ENCODE peak calls at places on chromosome 4, in ten cellular contexts. One of them, this sample, is unnamed.
A peak's percentile ranks its signal among the peaks of the same experiment; 100 is the strongest.

GRCh38 chr4:147916351-147916750 is 184.5 kb downstream of the ARHGAP10 start:
- DNase-seq in WTC11: no peak
- DNase-seq in MM.1S: no peak
- DNase-seq in MCF 10A: peak; percentile 61
- DNase-seq in HepG2: no peak
- DNase-seq in upper lobe of right lung: no peak
- DNase-seq in fibroblast of mammary gland: no peak
- DNase-seq in suprapubic skin: no peak
- DNase-seq in glutamatergic neuron: no peak
- DNase-seq in stomach: no peak
- DNase-seq in this sample: no peak

GRCh38 chr4:166972071-166972470 is 262.2 kb downstream of the SPOCK3 start:
- DNase-seq in WTC11: no peak
- DNase-seq in MM.1S: no peak
- DNase-seq in MCF 10A: peak; percentile 54
- DNase-seq in HepG2: no peak
- DNase-seq in upper lobe of right lung: no peak
- DNase-seq in fibroblast of mammary gland: peak; percentile 51
- DNase-seq in suprapubic skin: no peak
- DNase-seq in glutamatergic neuron: no peak
- DNase-seq in stomach: no peak
- DNase-seq in this sample: no peak

GRCh38 chr4:158162637-158163036 is 10.2 kb downstream of the GASK1B start:
- DNase-seq in WTC11: no peak
- DNase-seq in MM.1S: no peak
- DNase-seq in MCF 10A: no peak
- DNase-seq in HepG2: no peak
- DNase-seq in upper lobe of right lung: no peak
- DNase-seq in fibroblast of mammary gland: peak; percentile 36
- DNase-seq in suprapubic skin: no peak
- DNase-seq in glutamatergic neuron: no peak
- DNase-seq in stomach: no peak
- DNase-seq in this sample: no peak

GRCh38 chr4:119113033-119113655 is 22.5 kb upstream of the MYOZ2 start:
- DNase-seq in WTC11: no peak
- DNase-seq in MM.1S: no peak
- DNase-seq in MCF 10A: peak; percentile 88
- DNase-seq in HepG2: no peak
- DNase-seq in upper lobe of right lung: no peak
- DNase-seq in fibroblast of mammary gland: peak; percentile 97
- DNase-seq in suprapubic skin: no peak
- DNase-seq in glutamatergic neuron: no peak
- DNase-seq in stomach: no peak
- DNase-seq in this sample: no peak

GRCh38 chr4:186643501-186644315 is 79.9 kb downstream of the FAT1 start:
- DNase-seq in WTC11: no peak
- DNase-seq in MM.1S: no peak
- DNase-seq in MCF 10A: peak; percentile 83
- DNase-seq in HepG2: peak; percentile 94
- DNase-seq in upper lobe of right lung: no peak
- DNase-seq in fibroblast of mammary gland: peak; percentile 90
- DNase-seq in suprapubic skin: no peak
- DNase-seq in glutamatergic neuron: peak; percentile 26
- DNase-seq in stomach: no peak
- DNase-seq in this sample: no peak

GRCh38 chr4:165010991-165011390 is 20.8 kb upstream of the TRIM60 start:
- DNase-seq in WTC11: no peak
- DNase-seq in MM.1S: peak; percentile 86
- DNase-seq in MCF 10A: no peak
- DNase-seq in HepG2: no peak
- DNase-seq in upper lobe of right lung: no peak
- DNase-seq in fibroblast of mammary gland: no peak
- DNase-seq in suprapubic skin: no peak
- DNase-seq in glutamatergic neuron: no peak
- DNase-seq in stomach: no peak
- DNase-seq in this sample: no peak

GRCh38 chr4:128484896-128485295 is 197.3 kb upstream of the PGRMC2 start:
- DNase-seq in WTC11: no peak
- DNase-seq in MM.1S: no peak
- DNase-seq in MCF 10A: no peak
- DNase-seq in HepG2: no peak
- DNase-seq in upper lobe of right lung: no peak
- DNase-seq in fibroblast of mammary gland: no peak
- DNase-seq in suprapubic skin: no peak
- DNase-seq in glutamatergic neuron: no peak
- DNase-seq in stomach: no peak
- DNase-seq in this sample: no peak

GRCh38 chr4:16516796-16517413 is 290.6 kb upstream of the TAPT1 start:
- DNase-seq in WTC11: peak; percentile 24
- DNase-seq in MM.1S: no peak
- DNase-seq in MCF 10A: peak; percentile 72
- DNase-seq in HepG2: no peak
- DNase-seq in upper lobe of right lung: no peak
- DNase-seq in fibroblast of mammary gland: peak; percentile 80
- DNase-seq in suprapubic skin: no peak
- DNase-seq in glutamatergic neuron: peak; percentile 23
- DNase-seq in stomach: peak; percentile 36
- DNase-seq in this sample: no peak

GRCh38 chr4:26157541-26157940 is 163.3 kb upstream of the RBPJ start:
- DNase-seq in WTC11: no peak
- DNase-seq in MM.1S: no peak
- DNase-seq in MCF 10A: no peak
- DNase-seq in HepG2: no peak
- DNase-seq in upper lobe of right lung: no peak
- DNase-seq in fibroblast of mammary gland: peak; percentile 26
- DNase-seq in suprapubic skin: no peak
- DNase-seq in glutamatergic neuron: no peak
- DNase-seq in stomach: no peak
- DNase-seq in this sample: no peak

GRCh38 chr4:3237266-3237665 is 11.7 kb upstream of the MSANTD1 start:
- DNase-seq in WTC11: no peak
- DNase-seq in MM.1S: no peak
- DNase-seq in MCF 10A: no peak
- DNase-seq in HepG2: no peak
- DNase-seq in upper lobe of right lung: no peak
- DNase-seq in fibroblast of mammary gland: no peak
- DNase-seq in suprapubic skin: no peak
- DNase-seq in glutamatergic neuron: no peak
- DNase-seq in stomach: no peak
- DNase-seq in this sample: no peak

GRCh38 chr4:168218663-168219062 is 99.9 kb downstream of the DDX60 start:
- DNase-seq in WTC11: no peak
- DNase-seq in MM.1S: no peak
- DNase-seq in MCF 10A: peak; percentile 2
- DNase-seq in HepG2: no peak
- DNase-seq in upper lobe of right lung: no peak
- DNase-seq in fibroblast of mammary gland: peak; percentile 58
- DNase-seq in suprapubic skin: no peak
- DNase-seq in glutamatergic neuron: no peak
- DNase-seq in stomach: no peak
- DNase-seq in this sample: no peak

GRCh38 chr4:54332577-54332976 is 103.5 kb downstream of the PDGFRA start:
- DNase-seq in WTC11: no peak
- DNase-seq in MM.1S: no peak
- DNase-seq in MCF 10A: no peak
- DNase-seq in HepG2: no peak
- DNase-seq in upper lobe of right lung: no peak
- DNase-seq in fibroblast of mammary gland: no peak
- DNase-seq in suprapubic skin: no peak
- DNase-seq in glutamatergic neuron: no peak
- DNase-seq in stomach: no peak
- DNase-seq in this sample: no peak

DNA sequence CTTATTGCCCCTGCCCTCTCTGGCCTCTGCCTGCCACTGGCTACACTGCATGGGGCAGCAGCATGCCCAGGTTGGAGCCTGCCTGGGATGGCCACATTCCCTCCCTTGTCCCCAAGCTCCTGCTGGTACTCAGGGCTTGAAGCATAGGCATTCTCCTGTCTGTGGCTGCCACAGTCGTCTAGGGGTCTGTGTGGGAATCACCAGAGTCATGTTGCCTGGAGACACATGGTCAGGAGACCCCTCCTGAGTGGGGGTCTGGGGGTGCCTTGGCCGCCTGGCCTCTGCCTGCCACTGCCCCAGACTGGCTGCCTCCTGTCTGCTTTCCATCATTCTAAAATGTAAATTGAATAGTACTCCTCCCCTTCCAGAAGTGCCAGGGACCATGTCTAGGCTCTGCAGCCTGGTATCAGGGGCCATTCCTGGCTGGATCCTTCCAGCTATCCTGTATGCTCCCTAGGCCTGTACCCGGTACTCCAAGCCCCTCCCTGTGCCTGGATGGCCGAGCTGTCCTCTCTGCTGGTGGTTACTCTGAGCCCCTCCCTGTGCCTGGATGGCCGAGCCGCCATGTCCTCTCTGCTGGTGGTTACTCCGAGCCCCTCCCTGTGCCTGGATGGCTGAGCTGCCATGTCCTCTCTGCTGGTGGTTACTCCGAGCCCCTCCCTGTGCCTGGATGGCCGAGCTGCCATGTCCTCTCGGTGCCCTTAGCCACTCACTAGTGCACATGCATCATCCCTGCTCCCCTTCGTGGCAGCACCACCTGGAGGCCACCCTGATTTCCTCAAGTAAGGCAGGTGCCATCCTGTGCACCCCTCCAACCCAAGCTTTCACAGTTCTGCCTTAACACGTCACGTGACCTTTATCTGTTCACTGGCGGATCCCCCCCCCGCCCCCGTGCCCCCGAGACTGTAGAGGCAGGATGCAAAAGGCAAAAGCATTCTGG is 5.5 kb upstream of the NKX1-1 start:
- DNase-seq in WTC11: no peak
- DNase-seq in MM.1S: no peak
- DNase-seq in MCF 10A: no peak
- DNase-seq in HepG2: no peak
- DNase-seq in upper lobe of right lung: peak; percentile 35
- DNase-seq in fibroblast of mammary gland: no peak
- DNase-seq in suprapubic skin: no peak
- DNase-seq in glutamatergic neuron: peak; percentile 22
- DNase-seq in stomach: peak; percentile 17
- DNase-seq in this sample: peak; percentile 70
- TF ChIP-seq CTCF in WTC11: no peak
- TF ChIP-seq CTCF in MM.1S: no peak
- TF ChIP-seq CTCF in MCF 10A: no peak
- TF ChIP-seq CTCF in HepG2: peak; percentile 16
- TF ChIP-seq CTCF in upper lobe of right lung: no peak
- TF ChIP-seq CTCF in fibroblast of mammary gland: no peak
- TF ChIP-seq CTCF in suprapubic skin: no peak
- TF ChIP-seq CTCF in glutamatergic neuron: no peak
- TF ChIP-seq CTCF in stomach: no peak
- TF ChIP-seq CTCF in this sample: no peak

GRCh38 chr4:37524267-37524666 is 161.9 kb downstream of the RELL1 start:
- DNase-seq in WTC11: peak; percentile 21
- DNase-seq in MM.1S: no peak
- DNase-seq in MCF 10A: no peak
- DNase-seq in HepG2: no peak
- DNase-seq in upper lobe of right lung: no peak
- DNase-seq in fibroblast of mammary gland: no peak
- DNase-seq in suprapubic skin: no peak
- DNase-seq in glutamatergic neuron: no peak
- DNase-seq in stomach: no peak
- DNase-seq in this sample: no peak
- TF ChIP-seq CTCF in WTC11: no peak
- TF ChIP-seq CTCF in MM.1S: no peak
- TF ChIP-seq CTCF in MCF 10A: no peak
- TF ChIP-seq CTCF in HepG2: no peak
- TF ChIP-seq CTCF in upper lobe of right lung: no peak
- TF ChIP-seq CTCF in fibroblast of mammary gland: no peak
- TF ChIP-seq CTCF in suprapubic skin: no peak
- TF ChIP-seq CTCF in glutamatergic neuron: no peak
- TF ChIP-seq CTCF in stomach: no peak
- TF ChIP-seq CTCF in this sample: no peak

DNA sequence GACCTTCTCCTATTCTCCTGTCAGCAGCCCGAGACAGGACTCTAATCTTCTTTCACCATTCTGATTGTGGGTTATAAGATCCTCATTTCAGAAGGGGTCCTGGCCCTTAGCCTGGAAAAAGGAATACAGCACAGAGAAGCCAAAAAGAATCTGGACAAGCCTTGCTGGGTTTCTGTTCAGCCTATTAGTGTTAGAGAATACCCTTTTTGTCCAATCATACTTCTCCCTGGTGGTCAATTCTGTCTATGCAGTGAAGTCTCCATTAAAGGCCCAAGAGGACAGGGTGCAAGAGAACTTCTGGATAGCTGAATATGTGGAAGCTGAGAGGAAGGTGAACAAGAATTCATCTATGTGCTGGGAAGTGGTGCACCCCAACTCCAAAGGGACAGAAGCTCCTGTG is 105.7 kb upstream of the AGA start:
- DNase-seq in WTC11: no peak
- DNase-seq in MM.1S: no peak
- DNase-seq in MCF 10A: no peak
- DNase-seq in HepG2: no peak
- DNase-seq in upper lobe of right lung: no peak
- DNase-seq in fibroblast of mammary gland: no peak
- DNase-seq in suprapubic skin: no peak
- DNase-seq in glutamatergic neuron: no peak
- DNase-seq in stomach: no peak
- DNase-seq in this sample: no peak
- TF ChIP-seq CTCF in WTC11: no peak
- TF ChIP-seq CTCF in MM.1S: no peak
- TF ChIP-seq CTCF in MCF 10A: no peak
- TF ChIP-seq CTCF in HepG2: no peak
- TF ChIP-seq CTCF in upper lobe of right lung: no peak
- TF ChIP-seq CTCF in fibroblast of mammary gland: no peak
- TF ChIP-seq CTCF in suprapubic skin: no peak
- TF ChIP-seq CTCF in glutamatergic neuron: no peak
- TF ChIP-seq CTCF in stomach: no peak
- TF ChIP-seq CTCF in this sample: no peak

GRCh38 chr4:1746265-1746691 is 25.0 kb downstream of the TACC3 start:
- DNase-seq in WTC11: peak; percentile 98
- DNase-seq in MM.1S: peak; percentile 63
- DNase-seq in MCF 10A: peak; percentile 64
- DNase-seq in HepG2: peak; percentile 82
- DNase-seq in upper lobe of right lung: peak; percentile 86
- DNase-seq in fibroblast of mammary gland: peak; percentile 56
- DNase-seq in suprapubic skin: no peak
- DNase-seq in glutamatergic neuron: peak; percentile 98
- DNase-seq in stomach: peak; percentile 80
- DNase-seq in this sample: no peak
- TF ChIP-seq CTCF in WTC11: peak; percentile 88
- TF ChIP-seq CTCF in MM.1S: peak; percentile 85
- TF ChIP-seq CTCF in MCF 10A: peak; percentile 86
- TF ChIP-seq CTCF in HepG2: peak; percentile 99
- TF ChIP-seq CTCF in upper lobe of right lung: peak; percentile 72
- TF ChIP-seq CTCF in fibroblast of mammary gland: peak; percentile 61
- TF ChIP-seq CTCF in suprapubic skin: peak; percentile 85
- TF ChIP-seq CTCF in glutamatergic neuron: peak; percentile 95
- TF ChIP-seq CTCF in stomach: peak; percentile 82
- TF ChIP-seq CTCF in this sample: peak; percentile 92

This sample was measured in chondrocyte.